ENCODE peak calls at places on chromosomes 7 and 10, in nine cellular contexts. R is cardiac muscle cell; I is dorsolateral prefrontal cortex; N is heart right ventricle; J is CD8-positive, alpha-beta T cell; L is thoracic aorta; C is caudate nucleus; Q is effector memory CD4-positive, alpha-beta T cell; K is upper lobe of right lung. V is an unnamed sample.

GRCh38 chr7:51133992-51134391 is 182.6 kb downstream of the COBL start:
- DNase-seq in K (no peak), L (no peak), N (no peak), I (no peak), R (peak), J (no peak), Q (no peak), C (no peak), V (no peak)

GRCh38 chr7:135994466-135995205 is 17.5 kb upstream of the MTPN start:
- DNase-seq in I (no peak), N (no peak), R (peak), L (no peak), K (no peak), Q (no peak), J (no peak), C (no peak), V (no peak)

GRCh38 chr7:22447759-22448158 is 52.2 kb downstream of the STEAP1B start:
- DNase-seq in C (no peak), R (no peak), J (no peak), Q (no peak), L (no peak), N (no peak), I (no peak), K (no peak), V (no peak)

GRCh38 chr10:103273026-103273425 is 3.9 kb upstream of the INA start:
- DNase-seq in R (peak), I (no peak), Q (no peak), K (no peak), J (no peak), L (peak), C (no peak), N (no peak), V (peak)

GRCh38 chr7:123881300-123881699 is 36.3 kb downstream of the HYAL4 start:
- DNase-seq in K (no peak), J (no peak), Q (no peak), I (no peak), L (no peak), C (no peak), R (no peak), N (no peak), V (no peak)

GRCh38 chr10:89241491-89242339 is 9.9 kb downstream of the LIPA start:
- DNase-seq in K (no peak), J (no peak), Q (no peak), L (no peak), I (no peak), N (no peak), C (no peak), R (peak), V (no peak)

GRCh38 chr7:92769361-92769633 is 67.1 kb downstream of the CDK6 start:
- DNase-seq in I (no peak), R (no peak), L (no peak), K (no peak), Q (no peak), C (no peak), J (no peak), N (no peak), V (no peak)

GRCh38 chr10:31587691-31588090 is 268.7 kb downstream of the ZEB1 start:
- DNase-seq in I (no peak), L (no peak), C (no peak), K (no peak), R (no peak), J (no peak), Q (no peak), N (peak), V (no peak)

GRCh38 chr10:12489357-12489756 is 140.0 kb downstream of the CAMK1D start:
- DNase-seq in N (no peak), I (no peak), R (no peak), J (no peak), C (no peak), K (no peak), Q (no peak), L (no peak), V (no peak)

GRCh38 chr10:7181416-7181815 is 229.4 kb downstream of the SFMBT2 start:
- DNase-seq in N (no peak), J (no peak), Q (no peak), R (no peak), K (no peak), L (no peak), C (no peak), I (no peak), V (no peak)

DNA sequence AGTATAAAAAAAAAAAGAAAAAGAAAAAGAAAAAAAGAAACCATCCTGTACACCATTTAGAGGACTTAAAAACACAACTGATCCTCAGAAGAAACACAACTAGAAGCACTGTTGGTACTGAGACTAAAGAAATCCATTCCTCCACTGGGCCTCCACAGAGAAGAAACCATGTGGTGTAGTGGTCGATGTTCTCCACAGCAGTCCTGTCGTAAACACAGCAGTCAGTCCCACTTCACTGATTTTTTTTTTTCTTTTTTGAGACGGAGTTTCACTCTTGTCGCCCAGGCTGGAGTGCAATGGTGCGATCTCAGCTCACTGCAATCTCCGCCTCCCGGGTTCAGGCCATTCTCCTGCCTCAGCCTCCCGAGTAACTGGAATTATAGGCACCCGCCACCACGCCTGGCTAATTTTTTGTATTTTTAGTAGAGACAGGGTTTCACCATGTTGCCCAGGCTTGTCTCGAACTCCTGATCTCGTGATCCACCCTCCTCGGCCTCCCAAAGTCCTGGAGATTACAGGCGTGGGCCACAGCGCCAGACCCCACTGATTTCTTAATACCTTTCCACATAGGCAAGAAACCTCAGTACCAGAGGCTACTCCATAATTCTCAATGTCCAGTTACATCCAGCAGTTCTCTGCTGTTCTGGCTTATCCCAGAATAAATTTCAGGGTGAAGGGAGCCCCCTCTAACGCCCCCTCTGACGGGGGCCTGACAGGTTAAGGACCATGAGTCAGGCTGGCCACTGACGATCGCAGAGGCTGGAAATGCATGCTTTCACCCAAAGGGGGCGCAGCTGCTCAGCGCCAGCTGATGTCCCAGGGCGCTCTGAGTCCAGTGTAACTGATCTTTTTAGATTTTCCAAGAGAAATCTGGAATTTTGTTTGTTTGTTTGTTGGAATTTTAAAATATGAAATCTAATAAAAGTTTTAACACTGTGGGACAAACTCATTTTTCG is 24.8 kb upstream of the FFAR4 start:
- DNase-seq in R (peak), L (no peak), C (no peak), J (no peak), I (no peak), N (peak), K (no peak), Q (no peak), V (no peak)
- H3K27ac ChIP-seq in R (peak), L (no peak), C (no peak), J (no peak), I (no peak), N (no peak), K (no peak), Q (no peak), V (no peak)

GRCh38 chr10:77494789-77495541 is 142.6 kb downstream of the KCNMA1 start:
- DNase-seq in R (no peak), I (no peak), Q (no peak), N (no peak), C (no peak), K (no peak), L (no peak), J (no peak), V (no peak)

GRCh38 chr10:77498829-77499228 is 138.8 kb downstream of the KCNMA1 start:
- DNase-seq in I (no peak), N (no peak), K (no peak), J (no peak), R (no peak), L (no peak), C (no peak), Q (no peak), V (no peak)

GRCh38 chr10:77498210-77498609 is 139.4 kb downstream of the KCNMA1 start:
- DNase-seq in I (no peak), N (no peak), Q (no peak), K (no peak), C (no peak), L (no peak), R (no peak), J (no peak), V (no peak)

GRCh38 chr10:77497748-77498147 is 139.9 kb downstream of the KCNMA1 start:
- DNase-seq in J (no peak), R (no peak), L (no peak), I (no peak), C (no peak), K (no peak), Q (no peak), N (no peak), V (no peak)

GRCh38 chr10:77496941-77497420 is 140.6 kb downstream of the KCNMA1 start:
- DNase-seq in L (no peak), J (no peak), Q (no peak), N (no peak), I (no peak), C (no peak), K (no peak), R (no peak), V (no peak)
- H3K27ac ChIP-seq in L (no peak), J (no peak), Q (no peak), N (no peak), I (peak), C (no peak), K (no peak), R (no peak), V (no peak)

GRCh38 chr10:125035588-125036298 is 93.8 kb downstream of the ZRANB1 start:
- DNase-seq in C (no peak), Q (no peak), K (no peak), L (no peak), N (no peak), R (no peak), I (no peak), J (no peak), V (no peak)

GRCh38 chr10:125038637-125039036 is 96.7 kb downstream of the ZRANB1 start:
- DNase-seq in N (peak), C (peak), R (no peak), I (peak), Q (no peak), K (peak), J (no peak), L (no peak), V (peak)

GRCh38 chr10:125037145-125037544 is 95.2 kb downstream of the ZRANB1 start:
- DNase-seq in R (peak), I (no peak), L (no peak), K (no peak), J (no peak), N (no peak), C (no peak), Q (no peak), V (no peak)

GRCh38 chr10:125041856-125042506 is 100.1 kb downstream of the ZRANB1 start:
- DNase-seq in C (no peak), K (peak), L (no peak), Q (no peak), R (no peak), J (no peak), N (no peak), I (no peak), V (no peak)

GRCh38 chr10:125039354-125039769 is 97.4 kb downstream of the ZRANB1 start:
- DNase-seq in L (no peak), R (no peak), Q (no peak), I (no peak), J (no peak), N (no peak), C (no peak), K (no peak), V (no peak)
- H3K27ac ChIP-seq in L (no peak), R (peak), Q (no peak), I (no peak), J (no peak), N (no peak), C (no peak), K (peak), V (no peak)

GRCh38 chr10:132076578-132077081 is 10.9 kb downstream of the JAKMIP3 start:
- DNase-seq in J (no peak), N (no peak), Q (no peak), L (no peak), K (no peak), R (no peak), I (no peak), C (no peak), V (no peak)
- H3K27ac ChIP-seq in J (no peak), N (no peak), Q (no peak), L (no peak), K (no peak), R (no peak), I (no peak), C (no peak), V (no peak)

GRCh38 chr10:58066126-58066525 is 201.6 kb downstream of the IPMK start:
- DNase-seq in N (no peak), L (no peak), I (no peak), Q (no peak), J (no peak), R (no peak), C (no peak), K (no peak), V (no peak)
- H3K27ac ChIP-seq in N (no peak), L (no peak), I (no peak), Q (no peak), J (no peak), R (no peak), C (no peak), K (no peak), V (no peak)

GRCh38 chr7:47328392-47329319 is 253.3 kb downstream of the TNS3 start:
- DNase-seq in C (no peak), K (no peak), L (no peak), I (no peak), Q (no peak), J (no peak), R (no peak), N (no peak), V (no peak)
- H3K27ac ChIP-seq in C (peak), K (peak), L (peak), I (peak), Q (no peak), J (no peak), R (peak), N (peak), V (peak)